ENCODE peak calls at places on chromosomes 5 and 9, in four cellular contexts. O is activated CD8-positive, alpha-beta T cell treated with anti-CD3 and anti-CD28 coated beads for 36 hours; P is tibial nerve; J is AG10803. W is an unnamed sample.

GRCh38 chr9:71911908-71912325 is 478 bp downstream of the C9orf85 start:
- DNase-seq in O (no peak), P (no peak), J (peak; percentile 68), W (no peak)

GRCh38 chr5:135709998-135710670 is 124.3 kb upstream of the SLC25A48 start:
- DNase-seq in O (no peak), P (no peak), J (peak; percentile 6), W (no peak)

GRCh38 chr5:150114102-150114641 is 27.8 kb upstream of the CSF1R start:
- DNase-seq in J (no peak), O (no peak), P (peak; percentile 11), W (no peak)

GRCh38 chr5:148966348-148966747 is 96.5 kb downstream of the SH3TC2 start:
- DNase-seq in P (no peak), J (no peak), O (no peak), W (no peak)

GRCh38 chr5:89267764-89268163 is 384.8 kb upstream of the MEF2C start:
- DNase-seq in O (no peak), P (no peak), J (no peak), W (no peak)

GRCh38 chr5:116444373-116445058 is 130.1 kb downstream of the SEMA6A start:
- DNase-seq in O (no peak), J (no peak), P (no peak), W (no peak)

GRCh38 chr9:106467113-106467846 is 395.7 kb upstream of the ZNF462 start:
- DNase-seq in O (no peak), P (no peak), J (peak; percentile 10), W (no peak)

GRCh38 chr9:91100878-91101450 is 260.8 kb downstream of the AUH start:
- DNase-seq in P (peak; percentile 66), O (peak; percentile 17), J (no peak), W (no peak)

GRCh38 chr9:99253772-99254431 is 31.8 kb downstream of the SEC61B start:
- DNase-seq in O (peak; percentile 98), J (no peak), P (no peak), W (no peak)

DNA sequence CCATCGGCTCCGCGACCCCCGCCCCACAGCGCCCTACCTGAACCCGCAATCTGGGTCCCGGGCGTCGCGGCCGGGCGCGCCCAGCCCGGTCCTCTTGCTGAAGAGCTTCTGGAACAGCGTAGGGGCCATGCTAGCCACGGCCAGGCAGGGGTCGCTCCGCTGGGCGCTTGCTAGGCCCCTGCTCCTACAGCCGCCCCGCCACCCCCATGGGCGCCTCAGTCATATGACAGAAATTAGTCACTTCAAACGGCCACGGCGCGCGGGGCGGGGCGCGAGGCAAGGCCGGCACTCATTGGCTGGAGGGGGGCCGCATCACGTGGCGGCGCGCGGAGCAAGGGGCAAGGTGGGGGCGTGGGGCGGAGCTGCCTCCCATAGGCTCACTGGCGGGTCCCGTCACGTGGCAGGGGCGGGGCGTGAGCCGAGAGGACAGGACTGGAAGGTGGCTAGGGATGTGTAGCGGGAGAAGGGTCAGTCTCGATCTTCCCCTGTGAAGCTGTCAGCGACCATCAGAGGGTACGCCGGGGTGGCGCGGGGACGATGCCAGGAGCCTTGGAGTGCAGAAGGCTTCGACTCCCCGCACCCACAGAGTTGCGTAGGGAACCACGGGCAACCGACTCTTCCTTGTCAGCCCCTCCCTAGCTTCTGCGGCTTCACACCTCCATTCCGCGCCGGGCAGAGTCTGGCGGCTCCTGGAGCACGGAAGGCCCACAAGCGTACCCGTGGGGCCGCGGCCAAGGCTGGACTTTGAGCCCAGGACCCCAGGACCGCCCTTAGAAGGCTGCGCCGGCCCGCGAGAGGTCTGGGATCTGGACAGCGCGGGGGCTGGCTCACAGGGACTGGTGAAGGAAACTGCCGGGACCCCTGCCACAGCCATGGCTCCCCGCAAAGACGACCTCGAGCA is at the start of gene FNIP1:
- DNase-seq in O (peak; percentile 99), J (peak; percentile 97), P (peak; percentile 100), W (peak; percentile 96)
- TF ChIP-seq CTCF in O (no peak), J (no peak), P (peak; percentile 8), W (no peak)

GRCh38 chr9:136742640-136743391 is at the start of gene LCN10:
- DNase-seq in P (no peak), J (no peak), O (no peak), W (no peak)
- TF ChIP-seq CTCF in P (no peak), J (peak; percentile 25), O (no peak), W (no peak)

GRCh38 chr9:27353405-27354229 is 56.7 kb upstream of the EQTN start:
- DNase-seq in O (peak; percentile 7), P (no peak), J (peak; percentile 55), W (no peak)
- TF ChIP-seq CTCF in O (no peak), P (no peak), J (no peak), W (no peak)

GRCh38 chr9:16085167-16085718 is 532.4 kb downstream of the CCDC171 start:
- DNase-seq in P (no peak), J (no peak), O (no peak), W (no peak)
- TF ChIP-seq CTCF in P (no peak), J (no peak), O (no peak), W (no peak)

GRCh38 chr5:138615461-138615860 is 40.3 kb upstream of the HSPA9 start:
- DNase-seq in P (no peak), O (no peak), J (no peak), W (no peak)

GRCh38 chr5:138611295-138612220 is 36.4 kb upstream of the HSPA9 start:
- DNase-seq in J (no peak), O (peak; percentile 30), P (no peak), W (no peak)

GRCh38 chr5:138605254-138605972 is 30.2 kb upstream of the HSPA9 start:
- DNase-seq in J (no peak), O (no peak), P (no peak), W (no peak)

GRCh38 chr5:138606378-138606777 is 31.2 kb upstream of the HSPA9 start:
- DNase-seq in J (no peak), P (no peak), O (no peak), W (no peak)

GRCh38 chr5:138610468-138611294 is 35.5 kb upstream of the HSPA9 start:
- DNase-seq in O (peak; percentile 21), J (no peak), P (no peak), W (no peak)
- TF ChIP-seq CTCF in O (no peak), J (peak; percentile 26), P (peak; percentile 6), W (no peak)

W was measured in omental fat pad.